ENCODE peak calls at places on chromosomes 6 and 20, in ten cellular contexts. I is naive thymus-derived CD8-positive, alpha-beta T cell; N is effector CD4-positive, alpha-beta T cell; Y is GM04504; E is ecto neural progenitor cell; V is T-helper 22 cell; S is cardiac fibroblast; P is RPMI7951; Q is psoas muscle; R is osteocyte. X is an unnamed sample.

GRCh38 chr6:89941031-89941775 is 46.9 kb downstream of the GJA10 start:
- DNase-seq in E (no peak), N (no peak), I (no peak), V (no peak), S (no peak), Q (peak; percentile 67), R (no peak), Y (no peak), P (no peak), X (no peak)

GRCh38 chr20:48685300-48685699 is 142.5 kb downstream of the PREX1 start:
- DNase-seq in E (no peak), R (no peak), Y (no peak), N (no peak), P (no peak), V (no peak), I (no peak), S (no peak), Q (no peak), X (no peak)

GRCh38 chr20:47204008-47204745 is 152.3 kb downstream of the ZMYND8 start:
- DNase-seq in R (no peak), Y (peak; percentile 22), P (peak; percentile 52), V (no peak), N (no peak), E (no peak), I (no peak), S (no peak), Q (peak; percentile 30), X (no peak)

GRCh38 chr6:106360410-106360988 is at the start of gene CRYBG1:
- DNase-seq in I (peak; percentile 76), V (peak; percentile 54), Y (no peak), Q (peak; percentile 61), P (peak; percentile 24), R (peak; percentile 87), N (peak; percentile 62), S (peak; percentile 22), E (peak; percentile 90), X (peak; percentile 85)

GRCh38 chr6:111765681-111766523 is 107.3 kb downstream of the FYN start:
- DNase-seq in N (no peak), Q (no peak), Y (no peak), S (no peak), P (peak; percentile 56), I (no peak), R (no peak), E (no peak), V (no peak), X (no peak)

GRCh38 chr6:113644861-113645575 is 212.1 kb upstream of the MARCKS start:
- DNase-seq in Q (no peak), P (peak; percentile 96), Y (peak; percentile 98), S (peak; percentile 88), R (no peak), N (no peak), I (no peak), V (no peak), E (no peak), X (no peak)

GRCh38 chr6:25233226-25233625 is 45.9 kb upstream of the CARMIL1 start:
- DNase-seq in E (no peak), Q (no peak), R (no peak), S (no peak), Y (no peak), P (no peak), N (no peak), V (no peak), I (no peak), X (no peak)

GRCh38 chr20:37319120-37319717 is 26.7 kb upstream of the SRC start:
- DNase-seq in E (no peak), V (no peak), S (no peak), I (no peak), P (peak; percentile 44), R (no peak), Q (no peak), Y (no peak), N (no peak), X (no peak)

GRCh38 chr20:5001174-5002076 is at the start of gene SLC23A2:
- DNase-seq in E (peak; percentile 59), R (no peak), I (peak; percentile 55), S (peak; percentile 36), V (peak; percentile 54), N (peak; percentile 49), Y (peak; percentile 5), Q (peak; percentile 56), P (peak; percentile 41), X (peak; percentile 34)

GRCh38 chr20:10323729-10324128 is 105.1 kb downstream of the SNAP25 start:
- DNase-seq in R (no peak), Y (no peak), N (no peak), E (no peak), S (no peak), I (no peak), V (no peak), Q (no peak), P (no peak), X (no peak)

GRCh38 chr20:3785240-3786125 is 1.1 kb downstream of the CENPB start:
- DNase-seq in V (no peak), I (no peak), E (peak; percentile 66), S (no peak), Q (peak; percentile 64), R (no peak), P (peak; percentile 52), Y (no peak), N (no peak), X (no peak)

GRCh38 chr20:51800769-51801219 is 1.5 kb downstream of the SALL4 start:
- DNase-seq in R (no peak), P (peak; percentile 34), E (no peak), S (no peak), V (no peak), Q (no peak), I (no peak), N (no peak), Y (no peak), X (no peak)

GRCh38 chr6:107576852-107577251 is 86.9 kb downstream of the SOBP start:
- DNase-seq in R (no peak), N (no peak), V (no peak), P (peak; percentile 62), E (no peak), S (peak; percentile 14), I (no peak), Q (no peak), Y (peak; percentile 16), X (no peak)

GRCh38 chr20:41287327-41287726 is 30.2 kb downstream of the ZHX3 start:
- DNase-seq in N (no peak), Q (no peak), E (no peak), V (no peak), R (no peak), Y (no peak), I (no peak), S (peak; percentile 57), P (peak; percentile 94), X (no peak)

GRCh38 chr20:25316506-25317190 is 68.8 kb downstream of the PYGB start:
- DNase-seq in I (no peak), V (no peak), E (no peak), Q (no peak), R (no peak), P (no peak), S (no peak), N (no peak), Y (no peak), X (no peak)

GRCh38 chr6:27168586-27169443 is 78.7 kb upstream of the PRSS16 start:
- DNase-seq in N (no peak), R (no peak), P (peak; percentile 84), I (no peak), E (no peak), S (peak; percentile 48), Q (no peak), Y (no peak), V (no peak), X (no peak)

GRCh38 chr6:74606488-74607135 is 599.2 kb downstream of the COL12A1 start:
- DNase-seq in E (no peak), N (no peak), Q (no peak), Y (peak; percentile 85), R (no peak), V (no peak), S (peak; percentile 94), P (peak; percentile 85), I (no peak), X (no peak)

GRCh38 chr6:40996591-40997247 is 42.3 kb downstream of the UNC5CL start:
- DNase-seq in R (no peak), Y (no peak), Q (no peak), P (peak; percentile 23), S (peak; percentile 45), V (no peak), E (no peak), N (no peak), I (no peak), X (no peak)